ENCODE peak calls at places on chromosome 21, in six cellular contexts. L, C, G, K, D and Y are unnamed samples.

GRCh38 chr21:40054403-40054802 is 187.2 kb downstream of the PCP4 start:
- DNase-seq in G (no peak), C (no peak), K (no peak), D (no peak), L (no peak), Y (no peak)

GRCh38 chr21:29436143-29436542 is 137.4 kb downstream of the BACH1 start:
- DNase-seq in G (no peak), C (no peak), K (no peak), D (no peak), L (no peak), Y (no peak)

GRCh38 chr21:35428489-35428888 is 379.4 kb upstream of the RUNX1 start:
- DNase-seq in K (no peak), L (no peak), D (no peak), C (no peak), G (no peak), Y (no peak)

GRCh38 chr21:42737969-42738590 is 84.7 kb downstream of the PDE9A start:
- DNase-seq in K (no peak), C (no peak), L (no peak), G (no peak), D (peak; percentile 89), Y (no peak)

GRCh38 chr21:9839011-9839661 is 682.2 kb upstream of the TPTE start:
- DNase-seq in G (peak; percentile 41), L (no peak), K (peak; percentile 36), D (no peak), C (no peak), Y (no peak)

GRCh38 chr21:33299181-33299752 is 25.5 kb upstream of the IFNAR1 start:
- DNase-seq in G (no peak), C (no peak), D (no peak), L (no peak), K (no peak), Y (peak; percentile 25)

GRCh38 chr21:17726047-17726446 is 93.1 kb downstream of the C21orf91 start:
- DNase-seq in C (peak; percentile 20), G (peak; percentile 30), K (no peak), D (peak; percentile 10), L (peak; percentile 7), Y (no peak)

GRCh38 chr21:29117372-29117955 is 13.0 kb upstream of the MAP3K7CL start:
- DNase-seq in D (no peak), C (no peak), K (no peak), L (no peak), G (no peak), Y (peak; percentile 48)

GRCh38 chr21:42276076-42276475 is 39.1 kb downstream of the TFF3 start:
- DNase-seq in G (no peak), L (no peak), C (no peak), K (no peak), D (no peak), Y (no peak)

GRCh38 chr21:36156815-36157670 is at the start of gene DOP1B:
- DNase-seq in C (no peak), D (no peak), L (no peak), K (peak; percentile 80), G (no peak), Y (no peak)

GRCh38 chr21:38352536-38353219 is 95.9 kb downstream of the KCNJ15 start:
- DNase-seq in L (peak; percentile 76), C (peak; percentile 71), D (peak; percentile 3), G (peak; percentile 35), K (peak; percentile 71), Y (no peak)

GRCh38 chr21:30924171-30924680 is 42.8 kb upstream of the KRTAP11-1 start:
- DNase-seq in C (no peak), G (no peak), L (no peak), K (no peak), D (no peak), Y (no peak)

GRCh38 chr21:19759836-19760235 is 1238.4 kb upstream of the NCAM2 start:
- DNase-seq in K (no peak), C (no peak), L (no peak), D (no peak), G (no peak), Y (no peak)

GRCh38 chr21:43370091-43370658 is 56.8 kb downstream of the SIK1 start:
- DNase-seq in L (peak; percentile 17), G (no peak), D (no peak), K (no peak), C (no peak), Y (no peak)

GRCh38 chr21:35697321-35697808 is 363.0 kb downstream of the SETD4 start:
- DNase-seq in C (no peak), L (peak; percentile 35), K (no peak), D (no peak), G (no peak), Y (no peak)

GRCh38 chr21:35896060-35896459 is 164.3 kb downstream of the SETD4 start:
- DNase-seq in L (no peak), G (no peak), D (no peak), K (no peak), C (no peak), Y (peak; percentile 21)

GRCh38 chr21:20207335-20207734 is 790.9 kb upstream of the NCAM2 start:
- DNase-seq in L (no peak), K (no peak), D (no peak), G (no peak), C (no peak), Y (no peak)

GRCh38 chr21:15400905-15401304 is 328.9 kb upstream of the USP25 start:
- DNase-seq in C (no peak), L (no peak), G (no peak), D (peak; percentile 53), K (no peak), Y (no peak)
- TF ChIP-seq SMC3 in C (no peak), L (no peak), G (no peak), D (no peak), K (no peak), Y (no peak)

GRCh38 chr21:45150630-45151265 is 76.4 kb downstream of the ADARB1 start:
- DNase-seq in C (no peak), D (no peak), K (no peak), G (no peak), L (no peak), Y (no peak)
- TF ChIP-seq SMC3 in C (no peak), D (no peak), K (no peak), G (no peak), L (no peak), Y (no peak)

GRCh38 chr21:25313891-25314646 is 293.2 kb downstream of the MRPL39 start:
- DNase-seq in K (no peak), C (no peak), D (no peak), G (peak; percentile 23), L (peak; percentile 67), Y (no peak)
- TF ChIP-seq SMC3 in K (no peak), C (no peak), D (no peak), G (peak; percentile 77), L (peak; percentile 48), Y (peak; percentile 48)

GRCh38 chr21:44912158-44912473 is 8.6 kb downstream of the ITGB2 start:
- DNase-seq in G (no peak), K (no peak), C (no peak), D (no peak), L (no peak), Y (no peak)
- TF ChIP-seq SMC3 in G (no peak), K (no peak), C (no peak), D (no peak), L (no peak), Y (no peak)